ENCODE peak calls at places on chromosomes 3 and 15, in seven cellular contexts. P, O, N, S, G, X and C are unnamed samples. For H3K27me3, the result is how much of the 10 kb centered on the place peaks cover.

GRCh38 chr15:27358751-27359434 is 387.9 kb downstream of the GABRG3 start:
- DNase-seq in X (no peak), S (no peak), P (no peak), G (peak), O (no peak), N (no peak), C (peak)

GRCh38 chr15:70035719-70036077 is 62.0 kb downstream of the TLE3 start:
- DNase-seq in P (no peak), N (peak), G (no peak), S (peak), O (no peak), X (no peak), C (no peak)

GRCh38 chr3:194906970-194907629 is 221.4 kb downstream of the FAM43A start:
- DNase-seq in P (no peak), S (no peak), X (no peak), G (no peak), O (no peak), N (no peak), C (no peak)

GRCh38 chr15:95291878-95292472 is 1038.5 kb upstream of the NR2F2 start:
- DNase-seq in S (no peak), X (no peak), N (no peak), P (peak), G (peak), O (no peak), C (no peak)

GRCh38 chr3:43699864-43700263 is 9.1 kb downstream of the ABHD5 start:
- DNase-seq in P (no peak), N (no peak), O (no peak), S (peak), X (no peak), G (peak), C (no peak)

GRCh38 chr3:36648241-36649034 is 115.9 kb downstream of the DCLK3 start:
- DNase-seq in S (no peak), G (no peak), P (peak), O (no peak), N (no peak), X (peak), C (no peak)

GRCh38 chr3:80914854-80915253 is 846.6 kb downstream of the GBE1 start:
- DNase-seq in O (no peak), S (no peak), P (no peak), X (no peak), N (no peak), G (no peak), C (no peak)

GRCh38 chr15:83285284-83285978 is 967 bp upstream of the BNC1 start:
- DNase-seq in X (no peak), G (no peak), S (no peak), P (no peak), O (no peak), N (no peak), C (no peak)

GRCh38 chr3:146970236-146970635 is 365.1 kb upstream of the PLSCR5 start:
- DNase-seq in P (no peak), G (no peak), S (no peak), N (no peak), O (no peak), X (no peak), C (no peak)

GRCh38 chr15:86115138-86115801 is 35.6 kb downstream of the AGBL1 start:
- DNase-seq in S (no peak), G (no peak), P (no peak), O (no peak), N (no peak), X (no peak), C (no peak)

GRCh38 chr15:72271895-72272212 is 500 bp downstream of the PARP6 start:
- DNase-seq in P (no peak), N (no peak), S (no peak), O (no peak), X (no peak), G (no peak), C (no peak)

GRCh38 chr3:38138347-38139190 is at the start of gene MYD88:
- DNase-seq in N (peak), S (peak), G (peak), X (no peak), O (peak), P (no peak), C (peak)

GRCh38 chr15:50358805-50359204 is 3.8 kb upstream of the GABPB1 start:
- DNase-seq in X (no peak), O (no peak), P (peak), G (peak), S (peak), N (no peak), C (peak)

GRCh38 chr3:99817047-99817436 is 620 bp upstream of the CMSS1 start:
- DNase-seq in S (peak), O (no peak), N (no peak), G (peak), X (no peak), P (no peak), C (peak)

GRCh38 chr3:64242435-64242834 is 17.2 kb upstream of the PRICKLE2 start:
- DNase-seq in X (peak), S (no peak), N (no peak), G (no peak), O (peak), P (no peak), C (no peak)

GRCh38 chr3:105401691-105402149 is 35.0 kb downstream of the ALCAM start:
- DNase-seq in X (peak), N (no peak), O (no peak), S (no peak), G (no peak), P (peak), C (no peak)

GRCh38 chr15:99953886-99954285 is 220.6 kb upstream of the LYSMD4 start:
- DNase-seq in X (no peak), P (no peak), G (no peak), O (peak), S (no peak), N (peak), C (no peak)

GRCh38 chr3:109994853-109995252 is 657.5 kb upstream of the DPPA4 start:
- DNase-seq in X (no peak), S (no peak), O (no peak), N (no peak), G (no peak), P (peak), C (no peak)

GRCh38 chr3:195591852-195592251 is 8.1 kb upstream of the APOD start:
- DNase-seq in G (no peak), X (no peak), N (no peak), O (no peak), S (no peak), P (no peak), C (no peak)

GRCh38 chr3:129371041-129371826 is 57.2 kb downstream of the EFCAB12 start:
- DNase-seq in P (no peak), X (no peak), O (no peak), N (no peak), S (no peak), G (peak), C (no peak)

GRCh38 chr15:89908226-89908625 is 4.5 kb downstream of the ARPIN start:
- DNase-seq in G (no peak), O (no peak), P (no peak), S (no peak), N (no peak), X (no peak), C (no peak)

GRCh38 chr15:59611277-59612260 is at the start of gene GCNT3:
- DNase-seq in X (peak), P (peak), G (no peak), S (peak), O (no peak), N (no peak), C (no peak)

GRCh38 chr3:35537265-35537664 is 102.1 kb upstream of the ARPP21 start:
- DNase-seq in S (no peak), O (no peak), X (no peak), N (no peak), G (no peak), P (no peak), C (no peak)

GRCh38 chr3:169264711-169265110 is 398.8 kb downstream of the MECOM start:
- DNase-seq in S (peak), G (peak), X (no peak), N (no peak), O (no peak), P (no peak), C (peak)

GRCh38 chr3:117252208-117252607 is 542.6 kb downstream of the TUSC7 start:
- DNase-seq in G (no peak), S (no peak), O (no peak), N (no peak), P (no peak), X (peak), C (no peak)

GRCh38 chr15:26939398-26939797 is 31.6 kb upstream of the GABRG3 start:
- DNase-seq in G (peak), O (no peak), N (no peak), P (no peak), S (no peak), X (no peak), C (no peak)

GRCh38 chr3:5304789-5305680 is 117.5 kb downstream of the EDEM1 start:
- DNase-seq in P (peak), G (peak), X (no peak), O (no peak), N (no peak), S (peak), C (peak)

DNA sequence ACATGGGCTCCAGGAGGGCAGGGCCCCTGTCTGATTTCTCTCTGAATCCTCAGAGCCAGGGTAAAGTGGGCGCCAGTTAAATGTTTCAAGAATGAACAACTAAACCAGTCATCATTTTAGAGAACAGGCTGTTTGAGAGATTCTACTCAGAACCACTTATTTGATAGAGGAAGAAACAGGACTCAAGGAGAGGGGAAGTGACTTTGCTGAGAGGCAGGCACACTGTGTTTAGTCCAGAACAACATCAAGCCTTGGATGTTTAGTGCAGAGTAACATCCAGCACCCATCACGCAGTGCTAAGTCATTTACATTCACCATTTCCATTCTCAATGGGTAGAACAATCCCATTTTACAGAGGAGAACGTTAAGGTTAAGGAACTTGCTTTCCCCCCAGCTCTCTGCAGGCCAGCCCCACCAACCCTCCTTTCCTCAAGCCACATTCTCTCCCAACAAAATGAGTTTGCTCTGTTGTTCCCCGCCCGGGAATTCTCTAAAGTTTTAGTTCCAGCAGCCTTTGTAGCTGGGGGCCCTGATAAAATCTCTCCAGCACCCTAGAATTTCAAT is 1.1 kb downstream of the NMNAT3 start:
- DNase-seq in G (no peak), S (no peak), P (no peak), X (no peak), N (no peak), O (no peak), C (no peak)
- H3K27me3 ChIP-seq in G (under half), S (under half), P (under half), X (under half), N (under half), O (under half), C (under half)

GRCh38 chr15:25738171-25738792 is 124.8 kb downstream of the ATP10A start:
- DNase-seq in P (no peak), X (no peak), O (no peak), S (no peak), G (no peak), N (no peak), C (no peak)

GRCh38 chr15:25742008-25742407 is 121.1 kb downstream of the ATP10A start:
- DNase-seq in S (no peak), O (no peak), N (no peak), X (no peak), G (no peak), P (no peak), C (no peak)

GRCh38 chr15:25740438-25741252 is 122.5 kb downstream of the ATP10A start:
- DNase-seq in N (no peak), G (no peak), P (no peak), O (no peak), X (no peak), S (no peak), C (no peak)

GRCh38 chr15:25741253-25741575 is 121.9 kb downstream of the ATP10A start:
- DNase-seq in S (no peak), G (no peak), X (no peak), O (no peak), N (no peak), P (no peak), C (no peak)

GRCh38 chr15:25739687-25740121 is 123.4 kb downstream of the ATP10A start:
- DNase-seq in G (peak), X (peak), S (no peak), O (no peak), N (no peak), P (no peak), C (no peak)
- TF ChIP-seq CTCF in G (no peak), X (peak), S (no peak), O (no peak), N (peak), P (no peak), C (no peak)

DNA sequence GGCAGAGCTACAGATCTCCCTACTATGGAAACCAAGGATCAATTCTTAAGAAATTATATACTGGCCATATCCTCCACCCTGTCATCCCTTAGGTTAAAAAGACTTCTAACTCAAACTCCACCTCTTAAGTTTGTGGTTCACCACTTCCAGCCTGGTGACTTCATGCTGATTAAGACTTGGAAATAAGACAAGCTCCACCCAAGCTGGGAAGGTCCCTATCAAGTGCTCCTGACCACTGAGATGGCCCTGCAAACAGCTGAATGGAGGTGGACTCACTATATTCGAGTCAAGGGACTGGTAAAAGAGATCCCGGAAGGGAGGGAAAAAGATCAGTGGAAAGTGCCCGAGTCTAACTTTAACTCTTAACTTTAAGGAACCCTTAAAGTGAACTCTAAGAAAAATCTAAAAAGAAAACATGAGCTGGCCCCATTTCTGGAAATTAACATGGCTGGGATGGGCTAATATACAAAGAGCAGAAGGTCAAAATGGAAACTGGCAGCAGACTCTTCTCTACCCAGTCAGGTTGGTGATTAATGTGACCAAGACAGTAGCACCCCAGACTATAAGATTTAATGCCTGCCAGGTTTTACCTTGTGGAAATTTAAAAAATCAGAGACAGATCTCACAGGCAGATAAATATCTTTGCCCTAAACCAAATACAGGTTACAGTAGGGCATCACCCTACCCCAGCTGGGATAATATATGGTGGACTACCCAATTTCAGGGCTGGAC is 43.9 kb downstream of the PPCDC start:
- DNase-seq in G (no peak), N (no peak), S (no peak), O (no peak), P (peak), X (no peak), C (no peak)
- H3K27me3 ChIP-seq in G (under half), N (under half), S (under half), O (under half), P (under half), X (under half), C (under half)

DNA sequence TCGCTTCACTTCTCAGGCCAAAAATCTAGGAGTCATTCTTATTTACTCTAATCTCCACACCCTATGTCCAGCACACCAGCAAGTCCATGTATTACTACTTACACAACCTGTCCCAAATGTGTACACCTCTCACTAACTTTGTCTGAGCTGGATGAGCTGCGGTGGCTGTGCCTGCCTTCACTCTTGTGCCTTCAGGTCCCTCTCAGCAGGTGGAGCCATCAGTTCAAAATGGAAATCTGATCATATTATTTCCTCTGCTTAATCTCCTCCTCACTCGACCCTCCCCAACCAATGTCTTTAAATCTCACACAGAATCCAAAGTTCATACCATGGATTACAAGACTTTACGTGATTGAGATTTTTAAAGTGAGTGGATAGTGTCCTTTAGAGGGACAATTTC is 82.8 kb downstream of the SSR3 start:
- DNase-seq in O (no peak), X (no peak), S (no peak), N (no peak), G (no peak), P (no peak), C (no peak)
- TF ChIP-seq CTCF in O (no peak), X (no peak), S (no peak), N (peak), G (no peak), P (peak), C (no peak)

GRCh38 chr3:140830391-140830790 is 111.2 kb upstream of the SLC25A36 start:
- DNase-seq in X (no peak), P (no peak), N (no peak), G (no peak), O (no peak), S (no peak), C (no peak)
- H3K27me3 ChIP-seq in X (under half), P (under half), N (under half), G (under half), O (under half), S (under half), C (under half)

GRCh38 chr3:157201648-157202278 is 41.8 kb upstream of the CCNL1 start:
- DNase-seq in G (peak), N (no peak), O (no peak), P (peak), X (peak), S (no peak), C (no peak)

GRCh38 chr3:157204431-157204830 is 44.5 kb upstream of the CCNL1 start:
- DNase-seq in G (no peak), O (no peak), X (no peak), N (no peak), S (no peak), P (no peak), C (no peak)

GRCh38 chr3:157204880-157205279 is 44.9 kb upstream of the CCNL1 start:
- DNase-seq in P (no peak), G (peak), N (no peak), O (no peak), S (no peak), X (no peak), C (peak)
- TF ChIP-seq CTCF in P (no peak), G (no peak), N (no peak), O (no peak), S (no peak), X (no peak), C (no peak)

GRCh38 chr3:184567924-184568590 is 6.5 kb downstream of the EPHB3 start:
- DNase-seq in X (no peak), G (no peak), S (no peak), O (no peak), P (no peak), N (no peak), C (no peak)

GRCh38 chr3:184570501-184570900 is 8.9 kb downstream of the EPHB3 start:
- DNase-seq in P (no peak), N (no peak), G (no peak), S (no peak), X (no peak), O (no peak), C (no peak)

GRCh38 chr3:184568591-184568917 is 7.0 kb downstream of the EPHB3 start:
- DNase-seq in G (no peak), X (no peak), O (no peak), N (no peak), P (no peak), S (no peak), C (no peak)

GRCh38 chr3:184570035-184570434 is 8.4 kb downstream of the EPHB3 start:
- DNase-seq in G (no peak), X (no peak), P (no peak), S (no peak), O (no peak), N (no peak), C (no peak)

DNA sequence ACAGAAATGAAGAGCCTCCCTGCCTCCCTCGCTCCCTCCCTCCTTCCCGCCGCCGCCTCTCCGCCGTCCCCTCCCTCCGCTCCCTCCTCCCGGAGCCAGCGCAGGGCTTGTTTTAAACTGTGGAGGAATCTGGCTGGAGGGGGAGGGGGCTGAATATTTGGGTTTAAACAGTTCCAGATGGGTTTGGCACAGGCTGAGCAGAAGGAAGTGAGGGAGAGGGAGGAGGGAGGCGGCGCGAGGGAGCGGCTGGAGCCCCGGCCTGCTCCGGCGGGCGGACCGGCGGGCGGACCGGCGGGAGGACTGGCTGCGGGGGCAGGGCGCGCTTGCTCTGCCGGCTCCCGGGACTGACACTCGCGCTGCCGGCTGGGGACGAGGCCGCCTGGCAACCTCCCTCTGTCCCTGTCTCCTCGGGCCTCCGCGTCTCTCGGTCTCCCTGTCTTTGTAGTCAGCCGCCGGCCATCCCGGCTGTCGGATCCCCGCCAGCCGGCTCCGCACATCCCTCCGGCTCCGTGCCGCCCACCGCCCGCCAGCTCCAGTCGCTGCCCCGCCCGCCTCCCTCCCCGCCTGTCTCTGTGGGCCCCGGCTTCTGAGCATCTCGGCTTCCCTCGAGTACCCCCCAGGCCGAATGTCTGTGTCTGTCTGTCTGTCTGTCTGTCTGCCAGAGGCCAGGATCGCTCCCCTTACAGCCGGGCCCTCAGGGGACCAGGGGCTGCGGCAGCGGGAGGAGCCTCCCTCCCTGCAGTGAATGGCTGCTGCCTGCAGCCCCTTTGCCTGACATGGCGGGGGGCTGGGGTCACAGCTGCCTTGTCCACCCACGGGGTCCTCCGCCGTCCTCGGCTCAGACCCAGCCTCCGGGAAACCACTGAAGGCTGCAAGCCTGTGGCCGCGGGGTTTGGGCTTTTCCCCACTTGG is 7.6 kb downstream of the EPHB3 start:
- DNase-seq in P (no peak), N (peak), X (no peak), S (peak), G (peak), O (peak), C (peak)
- H3K27me3 ChIP-seq in P (under half), N (under half), X (under half), S (under half), G (under half), O (under half), C (under half)

GRCh38 chr15:35519536-35520149 is 26.3 kb downstream of the DPH6 start:
- DNase-seq in G (peak), O (no peak), X (no peak), P (peak), N (no peak), S (no peak), C (no peak)

DNA sequence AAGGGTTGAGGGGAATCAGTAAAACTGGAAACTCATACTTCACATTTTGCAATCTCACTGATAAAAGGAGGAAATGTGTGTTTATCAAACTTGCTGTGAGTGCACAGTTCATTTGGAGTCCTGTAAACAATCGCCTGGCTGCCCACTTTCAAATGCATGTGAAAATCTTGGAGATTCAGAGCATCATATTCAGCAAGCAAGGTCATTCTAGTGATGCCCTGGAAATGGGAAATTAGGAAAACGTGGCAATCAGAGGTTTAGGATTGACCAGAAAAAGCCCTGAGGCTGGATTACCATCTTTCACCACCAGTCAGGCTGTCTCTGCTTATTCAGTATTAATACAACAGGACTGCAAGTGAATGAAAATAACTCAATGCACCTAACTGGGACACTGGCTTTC is 23.9 kb downstream of the DPH6 start:
- DNase-seq in S (no peak), N (no peak), O (no peak), X (no peak), P (no peak), G (peak), C (peak)
- TF ChIP-seq CTCF in S (no peak), N (no peak), O (no peak), X (no peak), P (no peak), G (no peak), C (peak)